ENCODE peak calls at places on chromosomes 7 and 10, in ten cellular contexts. X is epithelial cell of esophagus; P is pancreas; S is fibroblast of lung; L is sigmoid colon; A is fibroblast of mammary gland; E is activated CD8-positive, alpha-beta T cell treated with anti-CD3 and anti-CD28 coated beads for 36 hours; V is astrocyte; Z is kidney epithelial cell; N is SK-N-SH. F is an unnamed sample.

GRCh38 chr7:95317546-95317945 is 6.8 kb downstream of the PON1 start:
- DNase-seq in X (no peak), P (no peak), S (no peak), L (no peak), A (no peak), E (no peak), V (no peak), Z (no peak), N (peak), F (no peak)

GRCh38 chr7:5370454-5371353 is 52.9 kb downstream of the TNRC18 start:
- DNase-seq in X (no peak), P (no peak), S (no peak), L (peak), A (no peak), E (no peak), V (no peak), Z (no peak), N (no peak), F (no peak)

GRCh38 chr7:150430465-150431085 is 19.9 kb upstream of the GIMAP8 start:
- DNase-seq in X (no peak), P (no peak), S (no peak), L (no peak), A (peak), E (no peak), V (no peak), Z (no peak), N (no peak), F (no peak)

GRCh38 chr7:96548664-96549063 is 161.0 kb downstream of the SEM1 start:
- DNase-seq in X (peak), P (no peak), S (no peak), L (no peak), A (peak), E (no peak), V (no peak), Z (no peak), N (no peak), F (no peak)

GRCh38 chr10:12409613-12410012 is 60.3 kb downstream of the CAMK1D start:
- DNase-seq in X (no peak), P (no peak), S (no peak), L (no peak), A (no peak), E (no peak), V (no peak), Z (no peak), N (no peak), F (no peak)

GRCh38 chr7:22287412-22287811 is 69.5 kb downstream of the RAPGEF5 start:
- DNase-seq in X (no peak), P (no peak), S (no peak), L (no peak), A (no peak), E (no peak), V (no peak), Z (no peak), N (no peak), F (no peak)

GRCh38 chr10:117784776-117785175 is 242.2 kb downstream of the EMX2 start:
- DNase-seq in X (no peak), P (no peak), S (no peak), L (no peak), A (no peak), E (no peak), V (no peak), Z (no peak), N (no peak), F (no peak)

GRCh38 chr10:62426600-62426999 is 52.4 kb downstream of the ZNF365 start:
- DNase-seq in X (no peak), P (no peak), S (no peak), L (no peak), A (no peak), E (no peak), V (no peak), Z (no peak), N (no peak), F (no peak)

GRCh38 chr7:122380993-122381392 is 76.4 kb upstream of the FEZF1 start:
- DNase-seq in X (no peak), P (no peak), S (no peak), L (no peak), A (no peak), E (no peak), V (no peak), Z (no peak), N (no peak), F (no peak)

GRCh38 chr10:95660283-95660682 is 3.8 kb upstream of the ALDH18A1 start:
- DNase-seq in X (peak), P (no peak), S (peak), L (no peak), A (peak), E (no peak), V (peak), Z (peak), N (no peak), F (no peak)

GRCh38 chr7:35379481-35379880 is 125.6 kb upstream of the TBX20 start:
- DNase-seq in X (no peak), P (no peak), S (no peak), L (peak), A (no peak), E (no peak), V (no peak), Z (no peak), N (no peak), F (no peak)

GRCh38 chr10:21599582-21599981 is 65.5 kb downstream of the MLLT10 start:
- DNase-seq in X (peak), P (no peak), S (no peak), L (no peak), A (no peak), E (no peak), V (no peak), Z (no peak), N (no peak), F (no peak)

GRCh38 chr10:101967713-101968112 is 88.3 kb downstream of the ARMH3 start:
- DNase-seq in X (peak), P (no peak), S (no peak), L (no peak), A (peak), E (no peak), V (peak), Z (no peak), N (no peak), F (no peak)

GRCh38 chr7:140079121-140079536 is 16.4 kb upstream of the PARP12 start:
- DNase-seq in X (peak), P (no peak), S (peak), L (no peak), A (peak), E (no peak), V (peak), Z (peak), N (peak), F (no peak)

GRCh38 chr10:43229208-43230061 is 37.4 kb downstream of the RASGEF1A start:
- DNase-seq in X (peak), P (peak), S (no peak), L (peak), A (no peak), E (peak), V (no peak), Z (no peak), N (peak), F (peak)

GRCh38 chr10:3935141-3935540 is 150.1 kb upstream of the KLF6 start:
- DNase-seq in X (peak), P (no peak), S (peak), L (no peak), A (peak), E (peak), V (peak), Z (no peak), N (no peak), F (no peak)

GRCh38 chr10:60425392-60426110 is 35.9 kb upstream of the ANK3 start:
- DNase-seq in X (peak), P (no peak), S (peak), L (no peak), A (peak), E (no peak), V (peak), Z (no peak), N (no peak), F (no peak)

GRCh38 chr7:46432666-46433065 is 511.6 kb upstream of the IGFBP3 start:
- DNase-seq in X (peak), P (no peak), S (peak), L (no peak), A (peak), E (no peak), V (peak), Z (no peak), N (no peak), F (no peak)

GRCh38 chr7:29249860-29250259 is 55.3 kb downstream of the CHN2 start:
- DNase-seq in X (no peak), P (no peak), S (no peak), L (no peak), A (no peak), E (no peak), V (no peak), Z (no peak), N (no peak), F (no peak)

GRCh38 chr10:10515479-10516204 is 502.0 kb upstream of the CELF2 start:
- DNase-seq in X (no peak), P (no peak), S (no peak), L (no peak), A (peak), E (no peak), V (peak), Z (no peak), N (no peak), F (no peak)

DNA sequence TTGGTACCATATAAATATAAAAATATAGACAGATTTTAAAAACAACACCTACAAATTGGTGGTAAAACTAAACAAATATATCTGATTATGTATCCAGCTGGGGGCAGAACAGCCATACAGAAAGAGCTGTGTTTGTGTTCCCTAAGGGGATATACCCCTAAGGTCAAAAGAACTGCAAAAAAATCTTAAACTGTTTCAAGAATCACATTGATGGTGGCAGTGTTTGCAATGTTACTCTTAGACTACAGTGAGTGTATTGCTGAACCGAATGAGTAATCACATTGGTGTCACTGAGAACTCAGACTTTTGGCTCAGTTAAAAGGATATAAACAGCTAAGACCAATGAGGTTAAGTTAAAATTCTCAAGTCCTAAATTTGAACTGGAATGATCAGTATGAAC is 27.1 kb upstream of the PTPRN2 start:
- DNase-seq in X (peak), P (no peak), S (peak), L (no peak), A (peak), E (no peak), V (peak), Z (no peak), N (no peak), F (no peak)
- TF ChIP-seq CTCF in X (no peak), P (no peak), S (no peak), L (no peak), A (peak), E (no peak), V (no peak), Z (no peak), N (no peak), F (no peak)

GRCh38 chr10:87816163-87816841 is 1.7 kb downstream of the ATAD1 start:
- DNase-seq in X (no peak), P (no peak), S (no peak), L (no peak), A (no peak), E (no peak), V (no peak), Z (no peak), N (no peak), F (no peak)
- TF ChIP-seq CTCF in X (peak), P (no peak), S (no peak), L (no peak), A (peak), E (peak), V (no peak), Z (no peak), N (peak), F (peak)

GRCh38 chr10:80443531-80443974 is 10.6 kb upstream of the TSPAN14 start:
- DNase-seq in X (no peak), P (no peak), S (peak), L (no peak), A (no peak), E (peak), V (no peak), Z (no peak), N (peak), F (no peak)
- TF ChIP-seq CTCF in X (peak), P (no peak), S (peak), L (no peak), A (peak), E (peak), V (peak), Z (peak), N (peak), F (no peak)

GRCh38 chr10:112587709-112588108 is 140.7 kb downstream of the VTI1A start:
- DNase-seq in X (no peak), P (no peak), S (no peak), L (no peak), A (no peak), E (no peak), V (peak), Z (no peak), N (no peak), F (no peak)

GRCh38 chr10:112585960-112586359 is 138.9 kb downstream of the VTI1A start:
- DNase-seq in X (no peak), P (no peak), S (peak), L (no peak), A (peak), E (no peak), V (peak), Z (no peak), N (no peak), F (no peak)

GRCh38 chr10:112583236-112583919 is 136.4 kb downstream of the VTI1A start:
- DNase-seq in X (no peak), P (no peak), S (no peak), L (no peak), A (no peak), E (no peak), V (no peak), Z (no peak), N (no peak), F (no peak)

GRCh38 chr10:112584276-112584675 is 137.3 kb downstream of the VTI1A start:
- DNase-seq in X (peak), P (no peak), S (no peak), L (no peak), A (peak), E (no peak), V (peak), Z (no peak), N (no peak), F (no peak)

GRCh38 chr10:112585052-112585451 is 138.0 kb downstream of the VTI1A start:
- DNase-seq in X (peak), P (no peak), S (peak), L (no peak), A (peak), E (no peak), V (peak), Z (no peak), N (no peak), F (no peak)
- TF ChIP-seq CTCF in X (no peak), P (no peak), S (no peak), L (no peak), A (no peak), E (no peak), V (no peak), Z (no peak), N (no peak), F (no peak)

GRCh38 chr10:178208-178607 is 43.0 kb downstream of the ZMYND11 start:
- DNase-seq in X (peak), P (no peak), S (peak), L (no peak), A (peak), E (no peak), V (peak), Z (peak), N (peak), F (no peak)
- TF ChIP-seq CTCF in X (peak), P (no peak), S (peak), L (no peak), A (peak), E (peak), V (peak), Z (no peak), N (peak), F (no peak)

GRCh38 chr7:128020161-128020560 is 11.1 kb downstream of the LRRC4 start:
- DNase-seq in X (no peak), P (no peak), S (no peak), L (no peak), A (no peak), E (peak), V (no peak), Z (no peak), N (peak), F (no peak)
- TF ChIP-seq CTCF in X (peak), P (no peak), S (peak), L (no peak), A (peak), E (peak), V (no peak), Z (peak), N (peak), F (peak)

GRCh38 chr7:101816499-101817030 is 861 bp upstream of the CUX1 start:
- DNase-seq in X (peak), P (peak), S (peak), L (peak), A (peak), E (peak), V (no peak), Z (no peak), N (peak), F (no peak)
- TF ChIP-seq CTCF in X (no peak), P (no peak), S (no peak), L (no peak), A (no peak), E (no peak), V (no peak), Z (no peak), N (no peak), F (no peak)